ENCODE peak calls at places on chromosome 1, in ten cellular contexts. X, E, K, A, F, H, C, S, T and M are unnamed samples.

GRCh38 chr1:153357853-153358690 is at the start of gene S100A9:
- DNase-seq in F (no peak), K (no peak), C (no peak), X (no peak), E (no peak), H (no peak), S (no peak), T (no peak), A (no peak), M (peak; percentile 56)

GRCh38 chr1:65799601-65800000 is 6.9 kb downstream of the PDE4B start:
- DNase-seq in S (no peak), F (no peak), T (no peak), H (no peak), A (no peak), K (no peak), E (no peak), X (no peak), C (no peak), M (no peak)

GRCh38 chr1:86394416-86394815 is 1.7 kb downstream of the ODF2L start:
- DNase-seq in E (peak; percentile 49), A (no peak), C (no peak), K (no peak), H (no peak), T (no peak), X (no peak), F (no peak), S (no peak), M (no peak)

GRCh38 chr1:1040004-1040991 is 20.4 kb downstream of the AGRN start:
- DNase-seq in K (no peak), A (no peak), H (peak; percentile 74), X (no peak), T (peak; percentile 97), F (peak; percentile 71), S (no peak), E (peak; percentile 85), C (peak; percentile 82), M (peak; percentile 86)

GRCh38 chr1:45359882-45360513 is 19.8 kb upstream of the MUTYH start:
- DNase-seq in E (peak; percentile 77), F (peak; percentile 70), C (peak; percentile 71), X (no peak), S (no peak), T (no peak), A (peak; percentile 85), K (no peak), H (peak; percentile 48), M (peak; percentile 71)

GRCh38 chr1:53957231-53957818 is 11.2 kb downstream of the LRRC42 start:
- DNase-seq in E (peak; percentile 64), A (no peak), S (no peak), H (peak; percentile 35), F (no peak), T (no peak), K (peak; percentile 39), C (no peak), X (no peak), M (no peak)

GRCh38 chr1:1245178-1245839 is 1.2 kb downstream of the C1QTNF12 start:
- DNase-seq in C (no peak), E (no peak), X (no peak), K (no peak), S (no peak), F (no peak), T (no peak), A (no peak), H (no peak), M (no peak)

GRCh38 chr1:26758358-26758757 is 29.4 kb upstream of the PIGV start:
- DNase-seq in H (no peak), F (no peak), T (no peak), X (no peak), K (no peak), E (no peak), A (no peak), C (no peak), S (no peak), M (no peak)

GRCh38 chr1:9717193-9718005 is 65.9 kb downstream of the PIK3CD start:
- DNase-seq in A (peak; percentile 94), S (no peak), F (peak; percentile 98), X (peak; percentile 70), K (no peak), C (peak; percentile 82), E (no peak), H (no peak), T (peak; percentile 78), M (peak; percentile 95)
- TF ChIP-seq POLR2A in A (no peak), S (no peak), F (no peak), X (peak; percentile 48), K (no peak), C (peak; percentile 12), E (no peak), H (no peak), T (no peak), M (peak; percentile 43)

DNA sequence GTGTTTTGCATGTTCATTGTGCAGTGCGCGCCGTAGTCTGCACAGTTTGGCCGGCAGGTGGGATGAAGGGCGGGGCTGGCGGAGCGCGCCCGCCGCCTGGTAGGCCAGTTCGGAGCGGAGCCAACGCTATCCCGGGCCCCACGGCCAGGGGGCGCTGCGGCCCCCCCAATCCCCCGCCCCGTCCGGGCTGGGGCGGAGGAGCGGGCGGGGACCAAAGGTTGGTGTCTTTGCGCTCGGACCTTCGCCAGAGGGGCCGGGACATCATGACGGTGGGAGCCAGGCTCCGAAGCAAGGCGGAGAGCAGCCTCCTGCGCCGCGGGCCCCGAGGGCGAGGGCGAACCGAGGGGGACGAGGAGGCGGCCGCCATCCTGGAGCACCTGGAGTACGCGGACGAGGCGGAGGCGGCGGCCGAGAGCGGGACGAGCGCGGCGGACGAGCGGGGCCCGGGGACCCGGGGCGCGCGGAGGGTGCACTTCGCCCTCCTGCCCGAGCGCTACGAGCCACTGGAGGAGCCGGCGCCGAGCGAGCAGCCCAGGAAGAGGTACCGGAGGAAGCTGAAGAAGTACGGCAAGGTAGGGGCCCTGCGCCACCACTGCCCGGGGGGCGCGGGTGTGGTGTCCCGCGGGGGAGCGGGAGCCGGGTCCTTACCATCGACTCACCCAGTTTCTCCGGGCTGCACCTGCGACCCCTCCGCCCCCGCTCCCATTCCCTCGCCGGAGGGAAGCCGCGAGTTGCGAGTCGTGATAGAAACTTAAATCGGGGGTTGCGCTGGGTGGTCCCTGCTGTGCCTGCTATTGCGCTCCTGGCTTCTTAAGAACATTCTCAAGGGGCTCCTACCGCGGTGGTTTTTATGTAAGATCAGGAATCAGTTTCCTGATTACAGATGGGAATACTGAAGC is at the start of gene C1orf115:
- DNase-seq in A (peak; percentile 95), H (peak; percentile 78), S (peak; percentile 44), K (peak; percentile 24), F (peak; percentile 68), X (no peak), T (peak; percentile 88), C (peak; percentile 88), E (peak; percentile 13), M (peak; percentile 25)
- TF ChIP-seq POLR2A in A (no peak), H (peak; percentile 55), S (peak; percentile 58), K (no peak), F (peak; percentile 87), X (peak; percentile 43), T (peak; percentile 61), C (peak; percentile 83), E (no peak), M (no peak)

GRCh38 chr1:42680921-42681683 is 1.1 kb upstream of the YBX1 start:
- DNase-seq in K (no peak), F (no peak), E (no peak), H (peak; percentile 8), T (no peak), C (no peak), S (no peak), A (no peak), X (no peak), M (peak; percentile 56)

GRCh38 chr1:42684139-42684538 is 1.9 kb downstream of the YBX1 start:
- DNase-seq in S (no peak), C (no peak), K (no peak), X (no peak), T (no peak), E (peak; percentile 16), F (no peak), H (peak; percentile 42), A (no peak), M (peak; percentile 76)

GRCh38 chr1:42680045-42680444 is 2.2 kb upstream of the YBX1 start:
- DNase-seq in S (no peak), F (no peak), E (no peak), C (no peak), H (no peak), X (no peak), T (no peak), K (no peak), A (no peak), M (peak; percentile 46)

GRCh38 chr1:42682739-42683529 is 716 bp downstream of the YBX1 start:
- DNase-seq in T (peak; percentile 56), X (peak; percentile 29), F (peak; percentile 73), S (no peak), H (peak; percentile 54), K (peak; percentile 39), E (peak; percentile 69), A (peak; percentile 93), C (peak; percentile 87), M (peak; percentile 84)

GRCh38 chr1:42681771-42682483 is at the start of gene YBX1:
- DNase-seq in F (peak; percentile 97), A (peak; percentile 99), H (peak; percentile 97), X (peak; percentile 90), S (peak; percentile 93), K (peak; percentile 94), T (peak; percentile 84), C (peak; percentile 97), E (peak; percentile 99), M (peak; percentile 98)
- TF ChIP-seq POLR2A in F (peak; percentile 84), A (peak; percentile 12), H (peak; percentile 53), X (peak; percentile 79), S (peak; percentile 60), K (peak; percentile 68), T (peak; percentile 85), C (peak; percentile 93), E (peak; percentile 73), M (peak; percentile 62)

GRCh38 chr1:21439721-21440629 is at the start of gene NBPF3:
- DNase-seq in E (peak; percentile 69), H (peak; percentile 89), T (peak; percentile 34), C (peak; percentile 91), S (peak; percentile 67), A (peak; percentile 97), X (peak; percentile 59), K (peak; percentile 54), F (peak; percentile 88), M (peak; percentile 83)
- TF ChIP-seq POLR2A in E (no peak), H (peak; percentile 70), T (no peak), C (peak; percentile 60), S (no peak), A (no peak), X (peak; percentile 73), K (peak; percentile 31), F (peak; percentile 56), M (peak; percentile 23)